ENCODE peak calls at places on chromosome 9, in eight cellular contexts. W is stimulated activated CD4-positive, alpha-beta T cell treated with anti-CD3 and anti-CD28 coated beads, Interleukin-1b, Interleukin-23, amount 100 ng/mL, for 1 hour; E is right cardiac atrium; T is occipital lobe; V is WTC11; K is lung microvascular endothelial cell; N is left cardiac atrium; H is spleen. D is an unnamed sample.

GRCh38 chr9:128862401-128862851 is 19.3 kb downstream of the KYAT1 start:
- DNase-seq in T (no peak), V (no peak), W (no peak), K (no peak), H (peak), E (no peak), N (no peak), D (no peak)

GRCh38 chr9:26657958-26658357 is 234.6 kb downstream of the CAAP1 start:
- DNase-seq in T (no peak), V (no peak), K (no peak), W (no peak), N (no peak), E (no peak), H (no peak), D (no peak)

GRCh38 chr9:104232781-104233341 is 138.8 kb downstream of the SMC2 start:
- DNase-seq in W (no peak), E (no peak), V (no peak), T (no peak), N (no peak), K (no peak), H (no peak), D (no peak)

GRCh38 chr9:77712533-77713130 is 64.5 kb upstream of the GNA14 start:
- DNase-seq in V (no peak), W (no peak), E (no peak), T (no peak), N (no peak), H (no peak), K (peak), D (no peak)

GRCh38 chr9:68585034-68585761 is 44.5 kb upstream of the TMEM252 start:
- DNase-seq in E (no peak), T (no peak), W (no peak), H (no peak), K (no peak), N (no peak), V (no peak), D (no peak)

GRCh38 chr9:120393386-120394057 is 186.4 kb downstream of the CDK5RAP2 start:
- DNase-seq in K (peak), T (peak), V (no peak), H (no peak), N (no peak), W (no peak), E (no peak), D (no peak)

GRCh38 chr9:99824378-99825157 is 2.9 kb downstream of the NR4A3 start:
- DNase-seq in E (peak), W (no peak), T (no peak), V (peak), H (peak), K (peak), N (peak), D (peak)

GRCh38 chr9:113427629-113428028 is 17.1 kb downstream of the C9orf43 start:
- DNase-seq in V (no peak), E (no peak), T (no peak), K (no peak), H (no peak), N (no peak), W (no peak), D (no peak)

GRCh38 chr9:75653750-75654149 is 236.7 kb upstream of the PCSK5 start:
- DNase-seq in E (no peak), K (no peak), V (no peak), N (no peak), H (no peak), W (no peak), T (no peak), D (no peak)

GRCh38 chr9:111868475-111868874 is 28.1 kb upstream of the UGCG start:
- DNase-seq in V (peak), T (no peak), N (no peak), K (no peak), H (no peak), W (no peak), E (no peak), D (no peak)